ENCODE peak calls at places on chromosome 5, in four cellular contexts. X is K562, P is SK-N-SH, S is GM12878. U is an unnamed sample.

GRCh38 chr5:1010641-1011046 is 2.0 kb downstream of the NKD2 start:
- DNase-seq in P (no peak), S (no peak), X (no peak), U (peak)

GRCh38 chr5:127007522-127007921 is 22.8 kb downstream of the MARCHF3 start:
- DNase-seq in X (no peak), P (no peak), S (no peak), U (no peak)

GRCh38 chr5:145244251-145244650 is 590.9 kb downstream of the PRELID2 start:
- DNase-seq in S (no peak), X (no peak), P (no peak), U (no peak)

GRCh38 chr5:135178476-135179155 is 144.6 kb upstream of the PITX1 start:
- DNase-seq in S (no peak), X (no peak), P (no peak), U (no peak)

GRCh38 chr5:121572061-121572460 is 279.6 kb upstream of the FTMT start:
- DNase-seq in X (no peak), S (no peak), P (no peak), U (no peak)

GRCh38 chr5:114412509-114413171 is 50.8 kb downstream of the KCNN2 start:
- DNase-seq in S (no peak), P (no peak), X (no peak), U (no peak)

GRCh38 chr5:109964136-109964535 is 274.4 kb downstream of the MAN2A1 start:
- DNase-seq in P (no peak), S (no peak), X (no peak), U (no peak)

GRCh38 chr5:126137771-126138474 is 285.3 kb upstream of the GRAMD2B start:
- DNase-seq in P (no peak), X (no peak), S (no peak), U (no peak)

GRCh38 chr5:343461-344401 is 22.2 kb downstream of the AHRR start:
- DNase-seq in P (peak), X (peak), S (no peak), U (peak)

GRCh38 chr5:109654455-109654854 is 35.3 kb upstream of the MAN2A1 start:
- DNase-seq in P (no peak), X (no peak), S (no peak), U (no peak)

GRCh38 chr5:6822068-6822467 is 108.8 kb downstream of the TENT4A start:
- DNase-seq in S (no peak), X (no peak), P (no peak), U (no peak)

GRCh38 chr5:108997720-108998119 is 250.0 kb downstream of the FER start:
- DNase-seq in X (no peak), S (no peak), P (no peak), U (no peak)

GRCh38 chr5:116539222-116539621 is 35.4 kb downstream of the SEMA6A start:
- DNase-seq in S (no peak), P (no peak), X (no peak), U (no peak)

GRCh38 chr5:90888511-90889324 is 330.1 kb downstream of the ADGRV1 start:
- DNase-seq in S (no peak), P (no peak), X (no peak), U (no peak)

GRCh38 chr5:142611154-142611553 is 74.7 kb downstream of the FGF1 start:
- DNase-seq in S (no peak), P (peak), X (peak), U (peak)

GRCh38 chr5:117201016-117201415 is 626.4 kb upstream of the SEMA6A start:
- DNase-seq in S (no peak), X (no peak), P (no peak), U (no peak)

GRCh38 chr5:157343842-157344790 is 78.2 kb downstream of the CYFIP2 start:
- DNase-seq in P (no peak), S (no peak), X (no peak), U (no peak)

GRCh38 chr5:169668732-169669131 is 31.7 kb downstream of the DOCK2 start:
- DNase-seq in S (no peak), X (no peak), P (peak), U (no peak)

GRCh38 chr5:29304555-29304954 is 1888.9 kb upstream of the CDH6 start:
- DNase-seq in P (no peak), S (no peak), X (no peak), U (no peak)

GRCh38 chr5:142097681-142098080 is 10.9 kb upstream of the NDFIP1 start:
- DNase-seq in P (no peak), S (no peak), X (no peak), U (no peak)

GRCh38 chr5:54900906-54901725 is 84.3 kb downstream of the ESM1 start:
- DNase-seq in X (no peak), S (no peak), P (no peak), U (no peak)

GRCh38 chr5:94524841-94525697 is 93.3 kb downstream of the KIAA0825 start:
- DNase-seq in P (peak), S (peak), X (peak), U (no peak)

GRCh38 chr5:175597718-175598117 is 60.2 kb upstream of the HRH2 start:
- DNase-seq in S (no peak), P (no peak), X (no peak), U (no peak)

GRCh38 chr5:168802337-168802736 is 223.2 kb upstream of the PANK3 start:
- DNase-seq in P (no peak), S (no peak), X (no peak), U (no peak)

GRCh38 chr5:150419630-150420270 is 7.0 kb upstream of the CD74 start:
- DNase-seq in X (no peak), S (no peak), P (no peak), U (no peak)

GRCh38 chr5:178338126-178338749 is 105.6 kb upstream of the PHYKPL start:
- DNase-seq in X (no peak), P (no peak), S (no peak), U (no peak)

GRCh38 chr5:42597318-42597937 is 159.2 kb upstream of the CCDC152 start:
- DNase-seq in S (no peak), X (peak), P (no peak), U (no peak)

GRCh38 chr5:138724470-138725146 is 28.6 kb upstream of the CTNNA1 start:
- DNase-seq in P (no peak), X (no peak), S (no peak), U (peak)
- TF ChIP-seq USF1 in P (no peak), X (no peak), S (no peak), U (no peak)

DNA sequence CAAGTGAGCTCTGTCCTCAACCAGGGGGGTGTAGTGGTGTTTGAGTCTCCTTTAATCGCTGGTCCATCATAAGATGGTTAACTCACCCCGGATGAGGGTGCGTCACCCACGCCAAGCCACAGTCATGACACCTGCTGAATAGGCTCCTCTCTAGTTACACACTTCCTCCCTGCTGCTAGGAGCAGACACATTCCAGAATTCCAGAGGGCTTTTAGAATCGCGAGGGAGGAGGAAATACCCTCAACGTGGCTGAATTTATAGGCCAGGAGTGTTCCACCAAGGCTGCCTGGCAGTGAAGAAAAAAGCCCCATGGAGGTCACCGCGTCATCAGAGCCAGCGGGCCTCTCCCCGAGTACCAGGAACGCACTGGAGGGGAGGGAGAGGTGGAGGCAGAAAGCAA is 5.1 kb downstream of the GLRX start:
- DNase-seq in S (no peak), P (no peak), X (no peak), U (no peak)
- TF ChIP-seq USF1 in S (no peak), P (no peak), X (no peak), U (no peak)

GRCh38 chr5:134085411-134085810 is 29.1 kb upstream of the TCF7 start:
- DNase-seq in P (no peak), X (no peak), S (no peak), U (no peak)

GRCh38 chr5:134082264-134082992 is 32.1 kb upstream of the TCF7 start:
- DNase-seq in P (no peak), S (no peak), X (no peak), U (no peak)

GRCh38 chr5:134084166-134084565 is 30.3 kb upstream of the TCF7 start:
- DNase-seq in X (no peak), P (no peak), S (no peak), U (no peak)

GRCh38 chr5:134084570-134084969 is 29.9 kb upstream of the TCF7 start:
- DNase-seq in P (no peak), S (no peak), X (no peak), U (no peak)

GRCh38 chr5:134083517-134083916 is 31.0 kb upstream of the TCF7 start:
- DNase-seq in X (no peak), S (no peak), P (no peak), U (no peak)
- TF ChIP-seq USF1 in X (no peak), S (no peak), P (no peak), U (no peak)

DNA sequence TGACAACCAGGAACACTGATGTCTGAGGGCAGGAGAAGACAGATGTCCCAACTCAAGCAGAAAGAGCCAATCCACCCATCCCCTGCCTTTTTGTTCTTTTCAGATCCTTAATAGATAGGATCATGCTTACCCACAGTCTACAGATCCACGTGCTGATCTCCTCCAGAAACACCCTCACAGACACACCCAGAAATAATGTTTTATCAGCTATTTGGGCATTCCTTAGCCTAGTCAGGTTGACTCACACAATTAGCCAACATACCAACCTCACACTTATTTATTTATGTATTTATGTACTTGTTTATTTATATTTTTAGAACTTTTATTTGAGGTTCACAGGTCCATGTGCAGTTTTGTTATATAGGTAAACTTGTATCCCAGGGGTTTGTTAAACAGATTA is 151.5 kb upstream of the IL12B start:
- DNase-seq in X (no peak), S (no peak), P (no peak), U (no peak)
- TF ChIP-seq USF1 in X (no peak), S (no peak), P (no peak), U (no peak)

DNA sequence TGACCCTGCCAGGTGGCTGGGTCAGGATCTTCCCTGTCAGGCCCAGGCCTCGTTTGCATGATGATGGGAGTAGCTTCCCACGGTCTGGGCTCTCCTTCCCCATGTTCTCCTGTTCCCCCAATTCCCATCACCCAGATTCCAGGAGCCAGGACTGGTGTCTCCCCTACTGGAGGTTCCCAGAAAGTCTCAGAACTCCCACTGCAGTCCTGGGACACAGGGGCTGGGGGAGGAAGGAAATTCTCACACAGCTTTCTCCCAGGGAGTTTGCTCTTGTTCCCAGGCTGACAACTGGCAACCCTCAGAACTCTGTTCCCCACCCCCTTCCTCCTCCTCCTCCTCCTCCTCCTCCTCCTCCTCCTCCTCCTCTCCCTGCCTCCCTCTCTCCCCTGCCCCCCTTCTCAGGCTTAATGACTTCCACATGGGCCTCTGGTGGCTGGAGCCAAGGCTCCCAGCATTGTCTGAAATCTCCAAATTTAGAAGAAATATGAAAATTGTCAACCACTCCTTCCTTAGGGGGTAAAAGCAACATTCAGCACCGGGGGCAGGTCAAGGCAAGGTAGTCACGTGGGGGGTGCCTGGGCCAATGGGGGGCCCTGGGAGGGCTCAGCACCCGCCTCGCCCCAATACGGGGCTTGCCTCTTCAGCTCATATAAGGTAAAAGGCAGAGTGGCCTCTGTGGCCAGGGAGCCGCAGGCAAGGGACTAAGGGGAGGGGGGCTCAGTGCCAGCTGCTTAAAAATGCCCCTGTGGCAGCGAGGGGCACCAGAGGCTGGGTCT is 27.3 kb upstream of the IL17B start:
- DNase-seq in P (peak), S (no peak), X (no peak), U (peak)
- TF ChIP-seq USF1 in P (peak), S (peak), X (peak), U (peak)